ENCODE peak calls at places on chromosomes 12 and 14, in six cellular contexts. D is left cardiac atrium, Z is dorsolateral prefrontal cortex, R is amygdala, A is hippocampal formation, S is NCI-H1694 treated with DMSO at 0.1 percent for 48 hours. V is an unnamed sample.

GRCh38 chr14:54769955-54770863 is 132.4 kb downstream of the GCH1 start:
- DNase-seq in D (no peak), A (no peak), R (no peak), S (no peak), Z (no peak), V (no peak)

GRCh38 chr12:115140981-115141380 is 457.0 kb upstream of the TBX3 start:
- DNase-seq in Z (no peak), S (no peak), A (no peak), R (no peak), D (no peak), V (no peak)

GRCh38 chr12:6360080-6360571 is 15.2 kb downstream of the SCNN1A start:
- DNase-seq in Z (no peak), S (no peak), R (no peak), A (no peak), D (no peak), V (no peak)

GRCh38 chr14:90483551-90483950 is 86.7 kb downstream of the CALM1 start:
- DNase-seq in S (no peak), Z (no peak), R (no peak), D (no peak), A (no peak), V (no peak)

GRCh38 chr12:118237908-118238307 is 102.0 kb downstream of the PEBP1 start:
- DNase-seq in D (no peak), S (no peak), Z (no peak), R (no peak), A (no peak), V (no peak)

GRCh38 chr12:12870454-12870853 is 20.9 kb upstream of the GPRC5A start:
- DNase-seq in Z (no peak), A (no peak), D (no peak), R (no peak), S (no peak), V (peak)

GRCh38 chr12:76264617-76265016 is 83.6 kb downstream of the BBS10 start:
- DNase-seq in Z (no peak), S (no peak), A (no peak), R (no peak), D (no peak), V (no peak)

GRCh38 chr12:30965613-30965985 is 39.1 kb downstream of the TSPAN11 start:
- DNase-seq in D (no peak), S (no peak), A (no peak), R (no peak), Z (no peak), V (no peak)

GRCh38 chr12:15131462-15131861 is 89.8 kb downstream of the RERG start:
- DNase-seq in Z (no peak), A (no peak), R (no peak), D (no peak), S (no peak), V (peak)

GRCh38 chr14:54025661-54026060 is 69.0 kb upstream of the BMP4 start:
- DNase-seq in S (no peak), R (no peak), A (no peak), Z (no peak), D (no peak), V (no peak)

GRCh38 chr12:89208661-89209096 is 143.6 kb downstream of the DUSP6 start:
- DNase-seq in R (no peak), D (no peak), A (no peak), S (no peak), Z (no peak), V (no peak)

GRCh38 chr14:37340353-37340752 is 142.6 kb downstream of the MIPOL1 start:
- DNase-seq in A (no peak), S (no peak), D (no peak), R (no peak), Z (no peak), V (no peak)

GRCh38 chr12:130702966-130703732 is 12.9 kb downstream of the RIMBP2 start:
- DNase-seq in Z (no peak), A (no peak), R (no peak), D (no peak), S (no peak), V (no peak)

GRCh38 chr12:48008349-48008748 is 4.1 kb upstream of the COL2A1 start:
- DNase-seq in A (no peak), S (no peak), D (no peak), Z (no peak), R (no peak), V (no peak)

GRCh38 chr12:52795694-52796428 is at the start of gene KRT3:
- DNase-seq in R (no peak), D (no peak), Z (no peak), A (no peak), S (no peak), V (no peak)

GRCh38 chr14:61695695-61696527 is 598 bp downstream of the HIF1A start:
- DNase-seq in A (no peak), R (peak), Z (peak), D (peak), S (peak), V (peak)

GRCh38 chr14:30243805-30244204 is 315.2 kb upstream of the G2E3 start:
- DNase-seq in A (no peak), Z (no peak), R (no peak), D (no peak), S (no peak), V (no peak)

GRCh38 chr14:56152221-56152620 is 34.0 kb downstream of the PELI2 start:
- DNase-seq in A (no peak), S (no peak), Z (no peak), D (no peak), R (no peak), V (no peak)

GRCh38 chr12:123940627-123940966 is 32.0 kb downstream of the CCDC92 start:
- DNase-seq in R (no peak), D (no peak), A (no peak), Z (no peak), S (no peak), V (no peak)

GRCh38 chr12:25436206-25436912 is 116.7 kb downstream of the LMNTD1 start:
- DNase-seq in D (no peak), A (peak), S (peak), R (peak), Z (peak), V (peak)